ENCODE peak calls at places on chromosomes 12 and 14, in seven cellular contexts. B is hippocampal formation, Z is HCT116, V is AG04450, F is NCI-H1092, P is MG63, E is GDM1. W is an unnamed sample.

GRCh38 chr12:1830981-1831930 is 10.9 kb downstream of the LRTM2 start:
- DNase-seq in B (no peak), Z (no peak), V (peak), F (no peak), P (peak), E (no peak), W (peak)

GRCh38 chr12:90958995-90959394 is 4.0 kb upstream of the CCER1 start:
- DNase-seq in B (peak), Z (no peak), V (no peak), F (no peak), P (no peak), E (no peak), W (no peak)

GRCh38 chr14:37779480-37779879 is 184.1 kb downstream of the TTC6 start:
- DNase-seq in B (no peak), Z (no peak), V (no peak), F (no peak), P (no peak), E (no peak), W (no peak)

GRCh38 chr12:2495452-2496112 is 299.2 kb upstream of the FKBP4 start:
- DNase-seq in B (no peak), Z (no peak), V (no peak), F (no peak), P (no peak), E (no peak), W (no peak)

GRCh38 chr14:64856528-64857445 is 22.9 kb downstream of the SPTB start:
- DNase-seq in B (no peak), Z (no peak), V (no peak), F (no peak), P (no peak), E (no peak), W (no peak)

GRCh38 chr12:115472852-115473251 is 788.9 kb upstream of the TBX3 start:
- DNase-seq in B (no peak), Z (no peak), V (no peak), F (no peak), P (no peak), E (no peak), W (no peak)

GRCh38 chr14:92033433-92033832 is 6.4 kb downstream of the TRIP11 start:
- DNase-seq in B (no peak), Z (no peak), V (no peak), F (no peak), P (no peak), E (no peak), W (no peak)

GRCh38 chr12:124395284-124395752 is 100.4 kb downstream of the RFLNA start:
- DNase-seq in B (no peak), Z (no peak), V (no peak), F (no peak), P (no peak), E (no peak), W (no peak)

GRCh38 chr12:75525263-75525662 is 13.9 kb upstream of the KRR1 start:
- DNase-seq in B (no peak), Z (no peak), V (no peak), F (no peak), P (no peak), E (no peak), W (no peak)

GRCh38 chr12:112374166-112374740 is 8.0 kb downstream of the HECTD4 start:
- DNase-seq in B (no peak), Z (no peak), V (no peak), F (no peak), P (no peak), E (no peak), W (no peak)

GRCh38 chr12:69240625-69240984 is 1.2 kb downstream of the CPSF6 start:
- DNase-seq in B (no peak), Z (no peak), V (no peak), F (no peak), P (no peak), E (no peak), W (peak)

GRCh38 chr14:66268802-66269334 is 217.3 kb upstream of the CCDC196 start:
- DNase-seq in B (no peak), Z (no peak), V (no peak), F (no peak), P (no peak), E (no peak), W (no peak)

GRCh38 chr12:124651508-124652273 is 84.3 kb upstream of the NCOR2 start:
- DNase-seq in B (no peak), Z (no peak), V (no peak), F (no peak), P (peak), E (no peak), W (no peak)

GRCh38 chr14:58077621-58078020 is 74.4 kb downstream of the ARMH4 start:
- DNase-seq in B (no peak), Z (no peak), V (no peak), F (no peak), P (no peak), E (no peak), W (no peak)

GRCh38 chr14:102930753-102931579 is 8.5 kb downstream of the AMN start:
- DNase-seq in B (no peak), Z (peak), V (no peak), F (no peak), P (no peak), E (no peak), W (no peak)

GRCh38 chr12:48996794-48997718 is 2.1 kb downstream of the DDN start:
- DNase-seq in B (peak), Z (no peak), V (no peak), F (peak), P (no peak), E (peak), W (peak)

GRCh38 chr14:68939893-68940613 is 39.0 kb downstream of the ACTN1 start:
- DNase-seq in B (no peak), Z (no peak), V (peak), F (no peak), P (peak), E (no peak), W (no peak)

GRCh38 chr12:64730585-64730964 is 28.6 kb downstream of the GNS start:
- DNase-seq in B (no peak), Z (no peak), V (no peak), F (no peak), P (no peak), E (no peak), W (no peak)

GRCh38 chr12:119158004-119158776 is 20.5 kb upstream of the HSPB8 start:
- DNase-seq in B (no peak), Z (no peak), V (no peak), F (no peak), P (no peak), E (no peak), W (no peak)

GRCh38 chr14:53011053-53011462 is 60.2 kb upstream of the FERMT2 start:
- DNase-seq in B (peak), Z (peak), V (peak), F (no peak), P (peak), E (no peak), W (no peak)

GRCh38 chr12:104958946-104959841 is 1.1 kb upstream of the SLC41A2 start:
- DNase-seq in B (no peak), Z (no peak), V (no peak), F (no peak), P (peak), E (no peak), W (no peak)

GRCh38 chr12:48865141-48865440 is 579 bp downstream of the RND1 start:
- DNase-seq in B (no peak), Z (no peak), V (no peak), F (no peak), P (no peak), E (no peak), W (no peak)

GRCh38 chr12:62754706-62755105 is 180.2 kb downstream of the PPM1H start:
- DNase-seq in B (no peak), Z (no peak), V (no peak), F (no peak), P (no peak), E (no peak), W (no peak)

GRCh38 chr12:6827982-6828670 is at the start of gene P3H3:
- DNase-seq in B (peak), Z (no peak), V (no peak), F (no peak), P (peak), E (no peak), W (no peak)

GRCh38 chr14:91858536-91859275 is 8.6 kb downstream of the TC2N start:
- DNase-seq in B (no peak), Z (peak), V (no peak), F (no peak), P (peak), E (no peak), W (peak)

GRCh38 chr12:22625671-22626251 is 790 bp downstream of the ETNK1 start:
- DNase-seq in B (peak), Z (peak), V (no peak), F (peak), P (peak), E (no peak), W (peak)

GRCh38 chr14:76405627-76406026 is 29.7 kb downstream of the ESRRB start:
- DNase-seq in B (no peak), Z (no peak), V (no peak), F (no peak), P (no peak), E (no peak), W (no peak)

GRCh38 chr14:52241102-52241793 is 26.2 kb upstream of the PTGDR start:
- DNase-seq in B (no peak), Z (no peak), V (peak), F (no peak), P (no peak), E (no peak), W (no peak)

GRCh38 chr14:102020058-102020971 is 55.9 kb downstream of the DYNC1H1 start:
- DNase-seq in B (no peak), Z (no peak), V (peak), F (no peak), P (peak), E (no peak), W (no peak)

GRCh38 chr12:66804555-66804954 is 125.7 kb upstream of the GRIP1 start:
- DNase-seq in B (no peak), Z (no peak), V (no peak), F (peak), P (no peak), E (no peak), W (no peak)

GRCh38 chr12:64737539-64737938 is 21.7 kb downstream of the GNS start:
- DNase-seq in B (no peak), Z (peak), V (no peak), F (no peak), P (no peak), E (no peak), W (no peak)

GRCh38 chr12:113154351-113154973 is 4.9 kb downstream of the CFAP73 start:
- DNase-seq in B (no peak), Z (no peak), V (no peak), F (no peak), P (peak), E (no peak), W (peak)

GRCh38 chr12:75455839-75456238 is 24.7 kb upstream of the GLIPR1 start:
- DNase-seq in B (no peak), Z (no peak), V (no peak), F (no peak), P (peak), E (no peak), W (no peak)

GRCh38 chr12:129901256-129901655 is 2.6 kb downstream of the TMEM132D start:
- DNase-seq in B (no peak), Z (no peak), V (no peak), F (no peak), P (no peak), E (no peak), W (no peak)

GRCh38 chr12:130335517-130336392 is 1.9 kb upstream of the PIWIL1 start:
- DNase-seq in B (peak), Z (peak), V (no peak), F (peak), P (no peak), E (no peak), W (peak)

GRCh38 chr12:103805961-103806360 is 35.1 kb downstream of the NT5DC3 start:
- DNase-seq in B (no peak), Z (no peak), V (no peak), F (no peak), P (no peak), E (no peak), W (no peak)

GRCh38 chr14:104184911-104185499 is 46.6 kb downstream of the KIF26A start:
- DNase-seq in B (no peak), Z (no peak), V (no peak), F (no peak), P (no peak), E (no peak), W (no peak)

GRCh38 chr12:99766408-99766807 is 118.9 kb downstream of the GARIN6 start:
- DNase-seq in B (no peak), Z (no peak), V (no peak), F (no peak), P (no peak), E (no peak), W (no peak)

GRCh38 chr12:67759829-67760228 is 111.3 kb downstream of the DYRK2 start:
- DNase-seq in B (no peak), Z (no peak), V (no peak), F (no peak), P (no peak), E (no peak), W (no peak)

GRCh38 chr14:103905861-103906456 is 22.3 kb upstream of the TDRD9 start:
- DNase-seq in B (no peak), Z (no peak), V (no peak), F (no peak), P (no peak), E (peak), W (no peak)

W was measured in GM10248.